ENCODE peak calls at places on chromosomes 16 and 17, in four cellular contexts. K is A549, H is WTC11, I is K562. U is an unnamed sample.

GRCh38 chr17:781920-782731 is at the start of the genes GLOD4 and MRM3:
- DNase-seq in K (peak; percentile 91), H (peak; percentile 92), I (peak; percentile 88), U (peak; percentile 73)

GRCh38 chr17:75317671-75318070 is 28.4 kb upstream of the SLC25A19 start:
- DNase-seq in K (no peak), H (peak; percentile 55), I (peak; percentile 56), U (no peak)

GRCh38 chr17:35890774-35891155 is 10.6 kb upstream of the CCL5 start:
- DNase-seq in K (no peak), H (no peak), I (no peak), U (no peak)

GRCh38 chr17:10614536-10615155 is 42.5 kb downstream of the MYH3 start:
- DNase-seq in K (peak; percentile 61), H (peak; percentile 84), I (peak; percentile 53), U (peak; percentile 45)

GRCh38 chr16:50464325-50465290 is 83.6 kb upstream of the NKD1 start:
- DNase-seq in K (no peak), H (peak; percentile 54), I (no peak), U (no peak)

GRCh38 chr17:57253307-57254065 is 2.8 kb upstream of the MSI2 start:
- DNase-seq in K (no peak), H (no peak), I (no peak), U (no peak)

GRCh38 chr16:89444151-89444723 is 46.1 kb downstream of the ANKRD11 start:
- DNase-seq in K (no peak), H (no peak), I (peak; percentile 30), U (no peak)

GRCh38 chr17:73427198-73427597 is 115.4 kb upstream of the CDC42EP4 start:
- DNase-seq in K (peak; percentile 59), H (no peak), I (no peak), U (peak; percentile 18)

GRCh38 chr17:19940722-19941464 is 36.7 kb downstream of the AKAP10 start:
- DNase-seq in K (peak; percentile 47), H (no peak), I (no peak), U (peak; percentile 40)

GRCh38 chr16:25027781-25028180 is 12.6 kb upstream of the ARHGAP17 start:
- DNase-seq in K (no peak), H (no peak), I (no peak), U (no peak)

GRCh38 chr17:27664606-27664965 is 33.6 kb downstream of the LGALS9 start:
- DNase-seq in K (no peak), H (no peak), I (no peak), U (no peak)

GRCh38 chr17:82098169-82098938 is at the start of gene FASN:
- DNase-seq in K (peak; percentile 97), H (peak; percentile 95), I (peak; percentile 98), U (peak; percentile 91)

GRCh38 chr17:58032691-58033415 is 25.8 kb upstream of the SRSF1 start:
- DNase-seq in K (no peak), H (no peak), I (no peak), U (no peak)

GRCh38 chr17:44065668-44066203 is 735 bp downstream of the LSM12 start:
- DNase-seq in K (no peak), H (no peak), I (peak; percentile 33), U (no peak)

GRCh38 chr17:28968269-28968913 is 17.1 kb upstream of the PHF12 start:
- DNase-seq in K (no peak), H (no peak), I (no peak), U (no peak)

GRCh38 chr16:66569827-66570405 is 3.7 kb downstream of the CMTM1 start:
- DNase-seq in K (peak; percentile 29), H (no peak), I (no peak), U (no peak)

GRCh38 chr16:66289051-66289680 is 77.3 kb upstream of the CDH5 start:
- DNase-seq in K (no peak), H (no peak), I (no peak), U (no peak)

GRCh38 chr17:17439971-17440843 is 36.6 kb upstream of the MED9 start:
- DNase-seq in K (peak; percentile 91), H (peak; percentile 84), I (peak; percentile 78), U (peak; percentile 77)

GRCh38 chr16:86611517-86611840 is 33.1 kb downstream of the FOXL1 start:
- DNase-seq in K (no peak), H (no peak), I (no peak), U (no peak)

GRCh38 chr16:75764154-75764768 is 38.0 kb upstream of the CPHXL start:
- DNase-seq in K (peak; percentile 72), H (peak; percentile 49), I (peak; percentile 72), U (peak; percentile 69)

GRCh38 chr17:82913304-82914043 is 73.7 kb upstream of the ZNF750 start:
- DNase-seq in K (peak; percentile 31), H (no peak), I (peak; percentile 16), U (peak; percentile 42)

GRCh38 chr16:10988164-10988803 is 43.9 kb downstream of the CLEC16A start:
- DNase-seq in K (no peak), H (peak; percentile 54), I (no peak), U (no peak)

GRCh38 chr17:51909971-51910370 is 248.5 kb downstream of the CA10 start:
- DNase-seq in K (no peak), H (no peak), I (no peak), U (no peak)

GRCh38 chr16:3640207-3640606 is 14.3 kb upstream of the DNASE1 start:
- DNase-seq in K (no peak), H (no peak), I (no peak), U (peak; percentile 62)

GRCh38 chr16:3642397-3643094 is 11.9 kb upstream of the DNASE1 start:
- DNase-seq in K (no peak), H (peak; percentile 16), I (peak; percentile 89), U (no peak)

GRCh38 chr16:3638916-3639644 is 15.4 kb upstream of the DNASE1 start:
- DNase-seq in K (no peak), H (no peak), I (no peak), U (no peak)

GRCh38 chr16:3641801-3642396 is 12.6 kb upstream of the DNASE1 start:
- DNase-seq in K (no peak), H (peak; percentile 6), I (no peak), U (no peak)

DNA sequence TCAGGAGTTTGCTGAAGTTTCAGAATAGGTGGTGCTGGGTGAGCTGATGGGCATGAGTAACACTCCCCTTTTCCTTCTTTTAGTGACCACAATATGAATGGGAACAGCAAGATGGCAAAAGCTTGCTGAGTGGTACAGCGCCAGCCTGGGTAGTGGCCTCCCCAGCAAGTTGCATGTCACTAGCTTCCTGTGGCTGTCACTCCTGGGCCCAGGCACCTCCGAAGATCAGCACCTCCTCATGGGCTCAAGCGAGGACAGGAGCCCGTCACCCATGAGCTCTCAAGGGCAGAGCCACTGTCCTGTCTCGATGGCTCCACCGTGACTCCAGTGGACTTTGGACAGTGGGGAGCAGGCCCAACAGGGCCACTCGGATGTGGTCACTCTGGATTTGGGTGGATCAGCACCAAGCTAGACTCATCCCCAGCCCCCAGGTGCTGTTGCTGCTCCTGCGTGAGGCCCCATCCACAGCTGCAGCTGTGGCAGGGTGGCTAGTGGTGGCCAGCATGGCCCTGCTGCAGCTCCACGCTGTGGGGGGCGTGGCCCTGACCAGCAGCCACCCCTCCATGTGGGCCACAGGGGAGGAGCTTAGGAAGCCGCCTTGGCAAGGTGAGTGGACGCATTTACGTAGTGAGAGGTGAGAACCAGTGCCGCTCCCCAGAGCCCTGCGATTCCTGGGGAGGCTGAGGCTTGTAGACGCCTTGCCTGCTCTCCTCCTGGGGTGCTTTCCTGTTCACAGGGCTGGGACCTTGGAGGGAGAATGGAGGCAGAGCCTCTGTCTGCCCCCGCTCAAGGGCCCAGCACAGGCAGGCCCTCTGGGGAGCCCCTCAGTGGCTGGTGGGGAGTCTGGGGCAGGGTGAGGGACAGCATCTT is 13.6 kb upstream of the DNASE1 start:
- DNase-seq in K (no peak), H (peak; percentile 26), I (no peak), U (no peak)
- TF ChIP-seq NR3C1 in K (no peak), H (no peak), I (no peak), U (no peak)

GRCh38 chr17:77332034-77332971 is 191.5 kb downstream of the SEC14L1 start:
- DNase-seq in K (no peak), H (peak; percentile 1), I (no peak), U (no peak)

GRCh38 chr17:77329741-77330531 is 189.2 kb downstream of the SEC14L1 start:
- DNase-seq in K (no peak), H (peak; percentile 10), I (no peak), U (no peak)

GRCh38 chr17:77331161-77331864 is 190.5 kb downstream of the SEC14L1 start:
- DNase-seq in K (peak; percentile 83), H (peak; percentile 95), I (peak; percentile 89), U (peak; percentile 84)

GRCh38 chr17:77330602-77331081 is 189.9 kb downstream of the SEC14L1 start:
- DNase-seq in K (no peak), H (peak; percentile 9), I (no peak), U (no peak)

DNA sequence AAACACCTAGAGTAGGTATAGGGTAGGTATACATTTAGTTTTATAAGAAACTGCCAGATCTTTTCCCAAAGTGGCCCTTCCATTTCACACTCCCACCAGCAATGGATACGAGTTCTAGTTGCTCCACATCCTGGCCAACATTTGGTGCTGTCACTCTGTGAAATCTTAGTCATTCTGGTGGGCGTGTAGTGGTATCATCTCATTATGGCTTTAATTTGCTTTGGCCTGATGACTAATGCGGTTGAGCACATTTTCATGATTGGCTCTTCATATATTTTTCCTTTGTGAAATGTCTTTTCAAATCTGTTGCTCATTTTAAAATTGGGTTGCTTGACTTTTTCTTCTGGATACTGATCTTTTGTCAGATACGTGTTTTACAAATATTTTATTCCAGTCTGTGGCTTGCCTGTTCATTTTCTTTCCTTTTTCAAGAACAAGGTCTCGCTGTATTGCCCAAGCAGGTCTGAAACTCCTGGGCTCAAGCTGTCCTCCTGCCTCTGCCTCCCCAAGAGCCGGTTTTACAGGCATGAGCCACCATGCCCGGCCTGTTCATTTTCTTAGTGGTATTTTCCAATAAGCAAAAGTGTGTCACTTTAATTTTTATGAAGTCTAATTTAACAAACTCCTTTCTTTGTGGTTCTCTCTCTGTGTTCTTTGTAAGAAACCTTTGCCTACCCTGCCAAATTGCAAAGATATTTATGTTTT is 192.4 kb downstream of the SEC14L1 start:
- DNase-seq in K (no peak), H (no peak), I (peak; percentile 62), U (no peak)
- TF ChIP-seq NR3C1 in K (no peak), H (no peak), I (no peak), U (no peak)

DNA sequence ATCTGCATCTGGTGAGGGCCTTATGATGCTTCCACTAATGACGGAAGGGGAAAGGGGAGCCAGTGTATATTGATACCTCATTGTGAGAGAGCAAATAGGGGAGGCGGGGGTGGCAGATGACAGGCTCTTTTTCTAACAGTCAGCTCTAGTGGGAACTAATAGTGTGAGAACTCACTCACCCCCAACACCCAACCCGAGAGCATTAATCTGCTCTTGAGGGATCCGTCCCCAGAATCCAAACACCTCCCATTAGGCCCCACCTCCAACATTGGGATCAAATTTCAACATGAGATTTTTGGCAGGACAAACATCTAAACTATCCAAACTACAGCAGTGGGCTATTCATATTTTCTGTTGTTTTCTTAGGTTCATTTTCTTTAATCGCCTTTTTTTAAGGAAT is 54.4 kb downstream of the BPTF start:
- DNase-seq in K (no peak), H (no peak), I (peak; percentile 43), U (no peak)
- TF ChIP-seq NR3C1 in K (no peak), H (no peak), I (no peak), U (no peak)

DNA sequence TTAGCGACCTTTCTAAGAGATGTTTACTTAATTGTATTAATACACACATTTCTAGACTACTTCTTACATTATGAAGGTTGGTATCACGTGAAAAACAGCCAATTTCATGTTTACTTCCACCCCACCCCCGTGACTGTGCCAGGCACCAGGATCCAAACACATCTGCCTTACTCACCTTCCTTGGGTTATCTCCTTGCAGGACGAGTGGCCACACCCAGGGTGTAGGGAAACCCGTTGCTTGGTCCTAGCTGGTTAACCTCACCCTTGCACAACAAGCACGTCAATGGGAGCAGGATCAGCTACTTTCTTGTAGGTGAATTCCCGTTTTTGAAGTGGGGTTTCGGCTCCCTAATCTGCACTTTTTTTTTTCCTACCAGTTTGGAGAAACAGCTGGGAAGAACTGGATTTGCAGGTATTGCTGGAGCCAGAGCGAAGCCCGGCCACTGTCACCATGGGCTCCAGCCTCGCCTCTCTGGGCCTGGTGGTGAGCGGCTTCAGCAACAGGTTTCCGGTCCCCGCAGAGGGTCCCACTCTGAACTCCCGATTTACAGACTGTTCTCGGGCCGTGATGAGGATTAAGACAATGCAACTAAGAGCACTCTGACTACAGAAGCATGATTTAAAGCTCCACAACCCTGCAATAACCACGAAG is 2.1 kb upstream of the UBB start:
- DNase-seq in K (peak; percentile 78), H (no peak), I (peak; percentile 44), U (no peak)
- TF ChIP-seq NR3C1 in K (no peak), H (no peak), I (no peak), U (no peak)

U was measured in HepG2.